ENCODE peak calls at places on chromosomes 1 and 21, in four cellular contexts. One of them, this sample, is unnamed.

GRCh38 chr1:26099780-26100179 is 11.8 kb upstream of the PDIK1L start:
- DNase-seq in HCT116: no peak
- DNase-seq in K562: no peak
- DNase-seq in HepG2: no peak
- DNase-seq in this sample: no peak

GRCh38 chr1:1920608-1921458 is 1.8 kb upstream of the TMEM52 start:
- DNase-seq in HCT116: no peak
- DNase-seq in K562: no peak
- DNase-seq in HepG2: peak; percentile 68
- DNase-seq in this sample: no peak

GRCh38 chr1:211625040-211625439 is 46.1 kb upstream of the SLC30A1 start:
- DNase-seq in HCT116: no peak
- DNase-seq in K562: peak; percentile 63
- DNase-seq in HepG2: peak; percentile 76
- DNase-seq in this sample: no peak

GRCh38 chr21:25735895-25736597 is 1.3 kb downstream of the GABPA start:
- DNase-seq in HCT116: no peak
- DNase-seq in K562: peak; percentile 48
- DNase-seq in HepG2: peak; percentile 21
- DNase-seq in this sample: no peak

GRCh38 chr1:248853668-248854375 is 5.1 kb downstream of the ZNF692 start:
- DNase-seq in HCT116: no peak
- DNase-seq in K562: no peak
- DNase-seq in HepG2: no peak
- DNase-seq in this sample: no peak

GRCh38 chr1:96688737-96689136 is 32.8 kb upstream of the PTBP2 start:
- DNase-seq in HCT116: no peak
- DNase-seq in K562: no peak
- DNase-seq in HepG2: peak; percentile 29
- DNase-seq in this sample: no peak

GRCh38 chr1:51928896-51929295 is 50.4 kb upstream of the NRDC start:
- DNase-seq in HCT116: no peak
- DNase-seq in K562: no peak
- DNase-seq in HepG2: no peak
- DNase-seq in this sample: no peak

GRCh38 chr1:938088-938683 is 14.5 kb downstream of the SAMD11 start:
- DNase-seq in HCT116: no peak
- DNase-seq in K562: peak; percentile 61
- DNase-seq in HepG2: peak; percentile 29
- DNase-seq in this sample: no peak

GRCh38 chr1:14887936-14888335 is 265.6 kb upstream of the TMEM51 start:
- DNase-seq in HCT116: no peak
- DNase-seq in K562: no peak
- DNase-seq in HepG2: no peak
- DNase-seq in this sample: no peak

GRCh38 chr1:220528049-220528678 is at the start of gene MARK1:
- DNase-seq in HCT116: no peak
- DNase-seq in K562: no peak
- DNase-seq in HepG2: no peak
- DNase-seq in this sample: peak; percentile 70

GRCh38 chr1:93749487-93749886 is 67.8 kb upstream of the BCAR3 start:
- DNase-seq in HCT116: no peak
- DNase-seq in K562: no peak
- DNase-seq in HepG2: no peak
- DNase-seq in this sample: no peak

GRCh38 chr1:46489169-46489637 is 433 bp upstream of the DMBX1 start:
- DNase-seq in HCT116: no peak
- DNase-seq in K562: peak; percentile 55
- DNase-seq in HepG2: no peak
- DNase-seq in this sample: no peak

GRCh38 chr21:25826652-25827051 is 91.9 kb downstream of the GABPA start:
- DNase-seq in HCT116: no peak
- DNase-seq in K562: no peak
- DNase-seq in HepG2: no peak
- DNase-seq in this sample: no peak

GRCh38 chr1:1687846-1688245 is 4.7 kb downstream of the SLC35E2B start:
- DNase-seq in HCT116: no peak
- DNase-seq in K562: no peak
- DNase-seq in HepG2: no peak
- DNase-seq in this sample: no peak

GRCh38 chr1:101182627-101183387 is 54.0 kb upstream of the S1PR1 start:
- DNase-seq in HCT116: no peak
- DNase-seq in K562: no peak
- DNase-seq in HepG2: no peak
- DNase-seq in this sample: no peak

GRCh38 chr21:42300045-42300583 is 15.1 kb downstream of the TFF3 start:
- DNase-seq in HCT116: no peak
- DNase-seq in K562: no peak
- DNase-seq in HepG2: no peak
- DNase-seq in this sample: no peak

GRCh38 chr1:30008372-30008997 is 714.9 kb downstream of the MATN1 start:
- DNase-seq in HCT116: no peak
- DNase-seq in K562: no peak
- DNase-seq in HepG2: no peak
- DNase-seq in this sample: no peak

GRCh38 chr1:93036672-93037071 is 42.4 kb upstream of the MTF2 start:
- DNase-seq in HCT116: no peak
- DNase-seq in K562: no peak
- DNase-seq in HepG2: no peak
- DNase-seq in this sample: peak; percentile 36

GRCh38 chr1:22494144-22494543 is 42.5 kb downstream of the ZBTB40 start:
- DNase-seq in HCT116: no peak
- DNase-seq in K562: no peak
- DNase-seq in HepG2: no peak
- DNase-seq in this sample: no peak

GRCh38 chr1:234763361-234763760 is 153.4 kb upstream of the IRF2BP2 start:
- DNase-seq in HCT116: no peak
- DNase-seq in K562: no peak
- DNase-seq in HepG2: no peak
- DNase-seq in this sample: no peak

GRCh38 chr21:44890338-44890931 is 16.9 kb upstream of the PTTG1IP start:
- DNase-seq in HCT116: no peak
- DNase-seq in K562: no peak
- DNase-seq in HepG2: no peak
- DNase-seq in this sample: no peak

GRCh38 chr21:21101911-21102310 is 103.7 kb downstream of the NCAM2 start:
- DNase-seq in HCT116: no peak
- DNase-seq in K562: peak; percentile 20
- DNase-seq in HepG2: peak; percentile 3
- DNase-seq in this sample: no peak

GRCh38 chr1:193558491-193559028 is 372.1 kb upstream of the B3GALT2 start:
- DNase-seq in HCT116: peak; percentile 61
- DNase-seq in K562: no peak
- DNase-seq in HepG2: no peak
- DNase-seq in this sample: no peak

GRCh38 chr1:84403362-84403761 is 5.1 kb downstream of the DNASE2B start:
- DNase-seq in HCT116: no peak
- DNase-seq in K562: no peak
- DNase-seq in HepG2: no peak
- DNase-seq in this sample: no peak

GRCh38 chr21:14959343-14959742 is 105.5 kb downstream of the NRIP1 start:
- DNase-seq in HCT116: no peak
- DNase-seq in K562: no peak
- DNase-seq in HepG2: no peak
- DNase-seq in this sample: no peak

GRCh38 chr1:116189481-116189880 is 78.3 kb downstream of the MAB21L3 start:
- DNase-seq in HCT116: no peak
- DNase-seq in K562: no peak
- DNase-seq in HepG2: no peak
- DNase-seq in this sample: no peak

GRCh38 chr21:28298251-28298672 is 694.4 kb downstream of the LTN1 start:
- DNase-seq in HCT116: no peak
- DNase-seq in K562: no peak
- DNase-seq in HepG2: no peak
- DNase-seq in this sample: no peak

GRCh38 chr1:49627781-49628180 is 396.0 kb downstream of the AGBL4 start:
- DNase-seq in HCT116: no peak
- DNase-seq in K562: no peak
- DNase-seq in HepG2: no peak
- DNase-seq in this sample: no peak

GRCh38 chr21:45341779-45342178 is 54.1 kb upstream of the POFUT2 start:
- DNase-seq in HCT116: no peak
- DNase-seq in K562: no peak
- DNase-seq in HepG2: no peak
- DNase-seq in this sample: no peak

GRCh38 chr1:40252601-40253000 is 4.9 kb downstream of the TMCO2 start:
- DNase-seq in HCT116: no peak
- DNase-seq in K562: no peak
- DNase-seq in HepG2: no peak
- DNase-seq in this sample: no peak

GRCh38 chr21:43884861-43885370 is 19.9 kb downstream of the AGPAT3 start:
- DNase-seq in HCT116: no peak
- DNase-seq in K562: no peak
- DNase-seq in HepG2: peak; percentile 80
- DNase-seq in this sample: no peak

GRCh38 chr1:156592910-156593732 is 1.5 kb downstream of the NAXE start:
- DNase-seq in HCT116: no peak
- DNase-seq in K562: no peak
- DNase-seq in HepG2: no peak
- DNase-seq in this sample: no peak

DNA sequence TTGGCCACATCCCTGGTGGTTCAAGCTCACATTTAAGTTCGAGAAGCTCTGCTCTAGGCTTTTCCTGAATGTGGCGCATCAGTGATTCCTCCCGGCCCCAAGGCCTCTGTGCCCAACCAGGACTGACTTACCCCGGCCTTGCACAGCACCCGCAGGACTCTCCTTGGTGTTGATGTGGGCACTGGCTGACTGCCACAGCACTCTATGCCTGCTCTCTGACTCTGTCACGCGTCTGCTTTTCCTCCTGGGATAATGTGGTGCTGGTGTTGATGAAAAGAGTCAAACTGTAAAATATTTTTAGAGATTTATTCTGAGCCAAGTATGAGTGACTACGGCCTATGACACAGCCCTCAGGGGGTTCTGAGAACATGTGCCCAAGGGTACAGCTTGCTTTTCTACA is 15.4 kb upstream of the SLC2A5 start:
- DNase-seq in HCT116: no peak
- DNase-seq in K562: no peak
- DNase-seq in HepG2: no peak
- DNase-seq in this sample: no peak
- TF ChIP-seq MAX in HCT116: no peak
- TF ChIP-seq MAX in K562: no peak
- TF ChIP-seq MAX in HepG2: no peak
- TF ChIP-seq MAX in this sample: no peak

GRCh38 chr1:55337801-55338447 is 122.8 kb upstream of the USP24 start:
- DNase-seq in HCT116: peak; percentile 36
- DNase-seq in K562: peak; percentile 47
- DNase-seq in HepG2: peak; percentile 35
- DNase-seq in this sample: peak; percentile 7
- TF ChIP-seq FOSL1 in HCT116: no peak
- TF ChIP-seq FOSL1 in K562: no peak
- TF ChIP-seq FOSL1 in HepG2: no peak
- TF ChIP-seq FOSL1 in this sample: no peak

GRCh38 chr1:18304151-18304869 is 176.4 kb upstream of the KLHDC7A start:
- DNase-seq in HCT116: no peak
- DNase-seq in K562: no peak
- DNase-seq in HepG2: no peak
- DNase-seq in this sample: no peak

GRCh38 chr1:18302788-18303413 is 177.8 kb upstream of the KLHDC7A start:
- DNase-seq in HCT116: peak; percentile 8
- DNase-seq in K562: peak; percentile 50
- DNase-seq in HepG2: no peak
- DNase-seq in this sample: peak; percentile 84

GRCh38 chr1:18297896-18298648 is 182.7 kb upstream of the KLHDC7A start:
- DNase-seq in HCT116: no peak
- DNase-seq in K562: no peak
- DNase-seq in HepG2: no peak
- DNase-seq in this sample: peak; percentile 80

GRCh38 chr1:18300376-18300775 is 180.4 kb upstream of the KLHDC7A start:
- DNase-seq in HCT116: no peak
- DNase-seq in K562: no peak
- DNase-seq in HepG2: no peak
- DNase-seq in this sample: no peak

DNA sequence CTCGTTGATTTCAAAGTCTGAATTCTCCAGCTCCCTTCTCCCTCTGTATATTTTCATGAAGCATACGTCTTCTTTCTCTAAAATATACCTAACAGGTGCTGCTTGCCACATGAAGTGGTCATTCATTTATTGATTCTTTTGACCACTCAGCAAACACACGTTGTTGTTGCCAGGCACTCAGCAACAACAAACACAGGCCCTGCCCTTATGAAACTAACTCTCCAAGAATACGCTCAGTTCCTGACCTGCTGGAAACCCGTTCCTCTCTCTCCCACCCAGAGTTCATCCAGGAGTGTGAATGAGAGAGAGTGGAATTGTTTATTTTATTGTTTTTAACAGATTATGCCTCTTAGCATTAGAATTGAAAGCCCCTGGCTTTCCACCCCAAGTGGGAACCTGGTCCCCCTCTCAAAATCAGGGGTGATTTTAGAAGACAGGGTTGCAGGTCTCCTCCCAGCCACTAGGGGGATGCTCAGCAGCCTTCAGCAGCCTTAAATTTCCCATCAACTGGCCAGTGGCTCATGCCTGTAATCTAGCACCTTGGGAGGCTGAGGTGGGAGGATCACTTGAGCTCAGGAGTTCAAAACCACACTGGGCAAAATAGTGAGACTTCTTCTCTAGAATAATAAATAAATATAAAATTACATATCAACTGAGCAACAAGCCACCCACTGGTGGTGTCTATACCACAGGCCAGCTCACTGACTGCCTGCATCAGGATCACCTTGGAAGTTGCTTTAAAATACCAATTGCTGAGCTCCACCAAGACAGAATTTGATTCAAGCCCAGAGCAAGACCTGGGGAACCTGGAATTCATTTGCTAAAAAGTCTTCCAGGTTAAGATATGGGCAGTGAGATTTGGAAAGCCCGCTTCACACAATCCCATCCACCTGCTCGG is 181.0 kb upstream of the KLHDC7A start:
- DNase-seq in HCT116: peak; percentile 10
- DNase-seq in K562: peak; percentile 73
- DNase-seq in HepG2: peak; percentile 13
- DNase-seq in this sample: peak; percentile 62
- TF ChIP-seq MAX in HCT116: no peak
- TF ChIP-seq MAX in K562: no peak
- TF ChIP-seq MAX in HepG2: no peak
- TF ChIP-seq MAX in this sample: peak; percentile 42

DNA sequence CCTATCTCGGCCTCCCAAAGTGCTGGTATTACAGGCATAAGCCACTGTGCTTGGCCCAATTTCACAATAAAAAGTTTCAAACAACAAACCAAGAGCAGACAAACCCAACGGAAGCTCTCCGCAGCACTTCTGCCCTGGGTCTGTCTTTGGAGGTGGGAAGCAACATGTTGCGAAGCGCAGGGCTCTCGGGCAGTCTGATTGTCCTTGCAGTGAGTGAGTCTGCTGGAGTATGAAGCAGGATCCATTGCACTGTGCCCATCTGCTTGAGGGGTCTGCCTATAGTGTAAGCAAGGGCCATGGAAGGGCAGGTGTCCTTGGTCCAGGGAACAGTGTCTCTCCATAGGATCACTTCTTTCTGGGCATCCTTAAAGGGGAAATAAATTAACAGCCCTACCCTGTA is 14.6 kb upstream of the PARP1 start:
- DNase-seq in HCT116: no peak
- DNase-seq in K562: no peak
- DNase-seq in HepG2: no peak
- DNase-seq in this sample: no peak
- TF ChIP-seq FOSL1 in HCT116: no peak
- TF ChIP-seq FOSL1 in K562: no peak
- TF ChIP-seq FOSL1 in HepG2: no peak
- TF ChIP-seq FOSL1 in this sample: no peak